ENCODE peak calls at places on chromosomes 1 and 21, in six cellular contexts. T is anterior cingulate cortex, O is EH, I is frontal cortex, H is osteocyte, R is glutamatergic neuron. A is an unnamed sample.
A peak's percentile ranks its signal among the peaks of the same experiment; 100 is the strongest.

GRCh38 chr1:36327421-36328087 is 4.1 kb upstream of the EVA1B start:
- DNase-seq in T (no peak), O (peak; percentile 80), I (no peak), H (no peak), R (no peak), A (no peak)

GRCh38 chr1:7722670-7723012 is 48.5 kb upstream of the VAMP3 start:
- DNase-seq in T (no peak), O (no peak), I (no peak), H (no peak), R (no peak), A (no peak)

GRCh38 chr1:160069460-160070231 is at the start of gene KCNJ10:
- DNase-seq in T (no peak), O (no peak), I (no peak), H (no peak), R (no peak), A (no peak)

GRCh38 chr1:167825419-167826079 is 88.4 kb downstream of the ADCY10 start:
- DNase-seq in T (no peak), O (no peak), I (no peak), H (no peak), R (no peak), A (no peak)

GRCh38 chr1:205507896-205508714 is 3.6 kb downstream of the CDK18 start:
- DNase-seq in T (no peak), O (no peak), I (no peak), H (no peak), R (peak; percentile 47), A (no peak)

GRCh38 chr1:91755888-91756287 is 130.1 kb downstream of the TGFBR3 start:
- DNase-seq in T (no peak), O (no peak), I (no peak), H (no peak), R (no peak), A (no peak)

GRCh38 chr21:17818158-17819113 is 720 bp downstream of the C21orf91 start:
- DNase-seq in T (no peak), O (peak; percentile 41), I (peak; percentile 24), H (peak; percentile 85), R (peak; percentile 59), A (peak; percentile 55)

GRCh38 chr1:41691424-41691823 is 206.9 kb upstream of the EDN2 start:
- DNase-seq in T (no peak), O (no peak), I (no peak), H (no peak), R (no peak), A (no peak)

GRCh38 chr1:154326546-154327465 is 1.5 kb downstream of the ATP8B2 start:
- DNase-seq in T (peak; percentile 32), O (peak; percentile 84), I (no peak), H (no peak), R (no peak), A (no peak)

GRCh38 chr1:36387141-36387949 is 1.6 kb upstream of the STK40 start:
- DNase-seq in T (peak; percentile 54), O (peak; percentile 91), I (no peak), H (no peak), R (peak; percentile 43), A (no peak)

GRCh38 chr1:77282866-77283539 is 1.2 kb downstream of the AK5 start:
- DNase-seq in T (peak; percentile 48), O (peak; percentile 13), I (peak; percentile 14), H (no peak), R (peak; percentile 31), A (no peak)

GRCh38 chr1:94616503-94616902 is 74.9 kb upstream of the F3 start:
- DNase-seq in T (no peak), O (no peak), I (no peak), H (no peak), R (no peak), A (no peak)

GRCh38 chr1:226121587-226122400 is 59.3 kb downstream of the H3-3A start:
- DNase-seq in T (peak; percentile 18), O (peak; percentile 50), I (peak; percentile 93), H (peak; percentile 89), R (peak; percentile 85), A (peak; percentile 75)

GRCh38 chr1:109371271-109371739 is 26.4 kb downstream of the SORT1 start:
- DNase-seq in T (no peak), O (peak; percentile 89), I (peak; percentile 44), H (no peak), R (no peak), A (no peak)

GRCh38 chr1:110687244-110687643 is 12.5 kb upstream of the KCNA3 start:
- DNase-seq in T (no peak), O (peak; percentile 23), I (no peak), H (no peak), R (no peak), A (no peak)

GRCh38 chr1:32372149-32372756 is 9.9 kb downstream of the TSSK3 start:
- DNase-seq in T (no peak), O (peak; percentile 26), I (no peak), H (no peak), R (no peak), A (peak; percentile 77)

GRCh38 chr1:202084791-202085681 is 37.7 kb upstream of the GPR37L1 start:
- DNase-seq in T (peak; percentile 55), O (no peak), I (peak; percentile 50), H (no peak), R (no peak), A (no peak)

GRCh38 chr1:100449477-100449876 is 88.5 kb upstream of the GPR88 start:
- DNase-seq in T (no peak), O (no peak), I (no peak), H (no peak), R (no peak), A (no peak)

GRCh38 chr1:46621930-46622329 is 5.3 kb upstream of the MOB3C start:
- DNase-seq in T (no peak), O (peak; percentile 69), I (no peak), H (no peak), R (no peak), A (no peak)

GRCh38 chr21:35920428-35920827 is 139.9 kb downstream of the SETD4 start:
- DNase-seq in T (no peak), O (no peak), I (no peak), H (no peak), R (no peak), A (no peak)

GRCh38 chr1:229623225-229623624 is 2.7 kb downstream of the TAF5L start:
- DNase-seq in T (no peak), O (no peak), I (no peak), H (no peak), R (no peak), A (no peak)

GRCh38 chr1:221913351-221913750 is 171.5 kb upstream of the DUSP10 start:
- DNase-seq in T (no peak), O (no peak), I (no peak), H (no peak), R (no peak), A (no peak)

GRCh38 chr1:92461364-92462097 is 25.2 kb downstream of the GFI1 start:
- DNase-seq in T (no peak), O (no peak), I (no peak), H (peak; percentile 4), R (no peak), A (no peak)

GRCh38 chr1:2236695-2237677 is 8.9 kb downstream of the SKI start:
- DNase-seq in T (no peak), O (no peak), I (no peak), H (no peak), R (no peak), A (peak; percentile 67)

GRCh38 chr1:31752952-31753351 is 11.2 kb downstream of the ADGRB2 start:
- DNase-seq in T (peak; percentile 55), O (no peak), I (no peak), H (no peak), R (no peak), A (no peak)

GRCh38 chr1:61812916-61813315 is 70.6 kb downstream of the PATJ start:
- DNase-seq in T (no peak), O (no peak), I (no peak), H (no peak), R (no peak), A (no peak)

GRCh38 chr1:27216466-27216865 is 18.0 kb upstream of the WDTC1 start:
- DNase-seq in T (no peak), O (no peak), I (no peak), H (no peak), R (no peak), A (no peak)

GRCh38 chr1:29195875-29196274 is 14.2 kb upstream of the SRSF4 start:
- DNase-seq in T (no peak), O (no peak), I (no peak), H (no peak), R (no peak), A (no peak)

GRCh38 chr1:2972879-2973575 is 48.2 kb upstream of the ACTRT2 start:
- DNase-seq in T (no peak), O (no peak), I (no peak), H (peak; percentile 83), R (peak; percentile 11), A (no peak)

GRCh38 chr1:177902151-177902765 is 67.6 kb downstream of the SEC16B start:
- DNase-seq in T (no peak), O (no peak), I (no peak), H (no peak), R (no peak), A (no peak)

GRCh38 chr1:55155522-55155921 is 59.6 kb downstream of the USP24 start:
- DNase-seq in T (peak; percentile 31), O (peak; percentile 28), I (no peak), H (no peak), R (no peak), A (no peak)

GRCh38 chr1:22129501-22130117 is 13.3 kb downstream of the WNT4 start:
- DNase-seq in T (no peak), O (no peak), I (no peak), H (no peak), R (no peak), A (no peak)

GRCh38 chr1:76170114-76170513 is 95.6 kb downstream of the ST6GALNAC3 start:
- DNase-seq in T (no peak), O (no peak), I (no peak), H (no peak), R (no peak), A (no peak)